ENCODE peak calls at places on chromosomes 1 and 21, in seven cellular contexts. K is cardiac muscle cell; S is K562; X is mucosa of descending colon; E is CD8-positive, alpha-beta T cell; C is RWPE1; M is GM06990. N is an unnamed sample.

GRCh38 chr1:44559361-44559760 is 114.9 kb downstream of the TMEM53 start:
- DNase-seq in E (no peak), X (no peak), M (no peak), S (no peak), K (no peak), C (no peak), N (no peak)

GRCh38 chr1:231776006-231776707 is 149.6 kb downstream of the DISC1 start:
- DNase-seq in X (no peak), S (no peak), K (no peak), M (no peak), E (no peak), C (no peak), N (no peak)

GRCh38 chr21:31766895-31767294 is 35.0 kb upstream of the SCAF4 start:
- DNase-seq in C (no peak), E (no peak), S (no peak), X (no peak), M (no peak), K (no peak), N (no peak)

GRCh38 chr1:153525088-153525713 is 10.6 kb downstream of the S100A6 start:
- DNase-seq in K (no peak), X (no peak), S (no peak), M (no peak), E (no peak), C (no peak), N (no peak)

GRCh38 chr1:111538343-111539035 is 35.1 kb upstream of the ADORA3 start:
- DNase-seq in K (peak), C (no peak), S (no peak), M (no peak), X (no peak), E (no peak), N (no peak)

GRCh38 chr21:46082638-46083270 is 15.2 kb upstream of the COL6A2 start:
- DNase-seq in S (no peak), C (no peak), M (no peak), X (no peak), E (peak), K (no peak), N (no peak)

GRCh38 chr1:173400387-173400995 is 76.6 kb upstream of the PRDX6 start:
- DNase-seq in E (no peak), S (no peak), X (no peak), C (no peak), M (no peak), K (no peak), N (no peak)

GRCh38 chr1:16187748-16188401 is 24.6 kb downstream of the ARHGEF19 start:
- DNase-seq in M (peak), X (peak), S (peak), K (peak), C (peak), E (peak), N (peak)

GRCh38 chr21:42495765-42496119 is 282 bp downstream of the RSPH1 start:
- DNase-seq in E (no peak), S (no peak), M (no peak), C (peak), K (peak), X (no peak), N (no peak)

GRCh38 chr1:93578911-93579825 is 102.5 kb downstream of the BCAR3 start:
- DNase-seq in E (no peak), M (no peak), X (peak), C (no peak), K (no peak), S (no peak), N (no peak)

GRCh38 chr1:217134857-217135568 is 411.8 kb upstream of the ESRRG start:
- DNase-seq in X (no peak), M (no peak), S (no peak), K (peak), C (peak), E (no peak), N (no peak)

GRCh38 chr1:24643362-24644346 is 552 bp downstream of the SRRM1 start:
- DNase-seq in E (no peak), X (no peak), S (peak), C (peak), K (no peak), M (no peak), N (peak)

GRCh38 chr1:57421366-57421765 is 2.5 kb downstream of the DAB1 start:
- DNase-seq in X (no peak), M (no peak), S (no peak), E (no peak), K (peak), C (no peak), N (no peak)

GRCh38 chr1:158177705-158178450 is 2.8 kb upstream of the CD1D start:
- DNase-seq in X (peak), E (no peak), C (peak), S (peak), M (peak), K (peak), N (no peak)

GRCh38 chr1:66444438-66445265 is 89.3 kb upstream of the SGIP1 start:
- DNase-seq in M (no peak), C (no peak), S (no peak), K (no peak), X (no peak), E (no peak), N (no peak)

GRCh38 chr1:26278303-26278702 is 1.6 kb upstream of the SH3BGRL3 start:
- DNase-seq in X (peak), K (peak), S (no peak), E (no peak), C (peak), M (no peak), N (no peak)

GRCh38 chr1:246506440-246506784 is 667 bp downstream of the SMYD3 start:
- DNase-seq in K (no peak), M (no peak), X (no peak), C (no peak), S (peak), E (no peak), N (no peak)

GRCh38 chr1:66951513-66951912 is 26.7 kb downstream of the MIER1 start:
- DNase-seq in C (no peak), M (no peak), K (peak), E (no peak), S (no peak), X (no peak), N (no peak)

GRCh38 chr1:164786980-164787833 is 228.2 kb downstream of the PBX1 start:
- DNase-seq in M (peak), E (peak), K (peak), X (peak), C (peak), S (peak), N (peak)

GRCh38 chr1:193479187-193479586 is 292.8 kb upstream of the B3GALT2 start:
- DNase-seq in S (no peak), K (no peak), C (no peak), E (peak), X (no peak), M (peak), N (peak)

GRCh38 chr1:42153598-42153995 is 387 bp downstream of the GUCA2B start:
- DNase-seq in S (no peak), C (no peak), X (no peak), E (no peak), M (no peak), K (no peak), N (no peak)

GRCh38 chr1:18890704-18891103 is 11.7 kb downstream of the ALDH4A1 start:
- DNase-seq in E (no peak), M (no peak), C (no peak), K (peak), X (no peak), S (no peak), N (no peak)

GRCh38 chr1:26375081-26375480 is 2.5 kb upstream of the ZNF683 start:
- DNase-seq in C (no peak), X (no peak), K (no peak), S (no peak), E (no peak), M (no peak), N (no peak)

GRCh38 chr1:21517161-21517589 is 8.0 kb downstream of the ALPL start:
- DNase-seq in E (no peak), M (no peak), C (no peak), S (no peak), X (no peak), K (no peak), N (no peak)

GRCh38 chr1:5748286-5749225 is 243.7 kb downstream of the NPHP4 start:
- DNase-seq in C (no peak), X (no peak), M (no peak), E (no peak), K (no peak), S (no peak), N (no peak)

GRCh38 chr1:236699366-236699765 is 13.1 kb downstream of the ACTN2 start:
- DNase-seq in M (no peak), K (peak), E (no peak), C (no peak), X (no peak), S (no peak), N (no peak)

GRCh38 chr1:197399691-197400521 is 131.9 kb downstream of the CRB1 start:
- DNase-seq in E (no peak), M (peak), K (peak), X (no peak), C (peak), S (peak), N (no peak)

GRCh38 chr21:45017376-45017960 is 56.9 kb upstream of the ADARB1 start:
- DNase-seq in C (no peak), M (no peak), E (no peak), X (no peak), K (no peak), S (no peak), N (no peak)

GRCh38 chr1:3654549-3655281 is 2.4 kb downstream of the TP73 start:
- DNase-seq in M (no peak), S (no peak), K (no peak), E (no peak), X (no peak), C (no peak), N (no peak)

GRCh38 chr1:233295775-233296322 is 324 bp upstream of the PCNX2 start:
- DNase-seq in E (no peak), S (no peak), C (no peak), K (peak), X (no peak), M (no peak), N (no peak)

GRCh38 chr1:182783068-182783467 is 6.5 kb upstream of the NPL start:
- DNase-seq in K (no peak), E (no peak), M (no peak), S (no peak), X (no peak), C (no peak), N (no peak)

GRCh38 chr1:154414606-154415005 is 9.5 kb downstream of the IL6R start:
- DNase-seq in K (no peak), M (no peak), C (no peak), X (peak), E (no peak), S (no peak), N (no peak)

GRCh38 chr1:154816937-154817336 is 53.1 kb downstream of the KCNN3 start:
- DNase-seq in E (no peak), S (no peak), C (no peak), M (no peak), K (no peak), X (no peak), N (no peak)

GRCh38 chr1:231800071-231800470 is 173.5 kb downstream of the DISC1 start:
- DNase-seq in E (no peak), X (no peak), S (no peak), C (peak), M (no peak), K (peak), N (no peak)

GRCh38 chr1:94302960-94303359 is 65.6 kb upstream of the ARHGAP29 start:
- DNase-seq in M (no peak), X (no peak), C (no peak), S (no peak), K (no peak), E (no peak), N (no peak)

GRCh38 chr1:233359431-233359830 is 31.9 kb downstream of the MAP3K21 start:
- DNase-seq in C (no peak), S (no peak), E (no peak), K (no peak), X (no peak), M (no peak), N (no peak)

GRCh38 chr1:177780096-177780700 is 189.7 kb downstream of the SEC16B start:
- DNase-seq in E (no peak), S (no peak), C (peak), X (no peak), M (no peak), K (peak), N (no peak)
- TF ChIP-seq CTCF in E (no peak), S (no peak), C (peak), X (no peak), M (peak), K (peak), N (no peak)

GRCh38 chr1:117312453-117313138 is 54.7 kb upstream of the MAN1A2 start:
- DNase-seq in K (peak), E (no peak), S (peak), X (no peak), C (peak), M (peak), N (no peak)
- TF ChIP-seq CTCF in K (peak), E (peak), S (peak), X (peak), C (peak), M (peak), N (no peak)

DNA sequence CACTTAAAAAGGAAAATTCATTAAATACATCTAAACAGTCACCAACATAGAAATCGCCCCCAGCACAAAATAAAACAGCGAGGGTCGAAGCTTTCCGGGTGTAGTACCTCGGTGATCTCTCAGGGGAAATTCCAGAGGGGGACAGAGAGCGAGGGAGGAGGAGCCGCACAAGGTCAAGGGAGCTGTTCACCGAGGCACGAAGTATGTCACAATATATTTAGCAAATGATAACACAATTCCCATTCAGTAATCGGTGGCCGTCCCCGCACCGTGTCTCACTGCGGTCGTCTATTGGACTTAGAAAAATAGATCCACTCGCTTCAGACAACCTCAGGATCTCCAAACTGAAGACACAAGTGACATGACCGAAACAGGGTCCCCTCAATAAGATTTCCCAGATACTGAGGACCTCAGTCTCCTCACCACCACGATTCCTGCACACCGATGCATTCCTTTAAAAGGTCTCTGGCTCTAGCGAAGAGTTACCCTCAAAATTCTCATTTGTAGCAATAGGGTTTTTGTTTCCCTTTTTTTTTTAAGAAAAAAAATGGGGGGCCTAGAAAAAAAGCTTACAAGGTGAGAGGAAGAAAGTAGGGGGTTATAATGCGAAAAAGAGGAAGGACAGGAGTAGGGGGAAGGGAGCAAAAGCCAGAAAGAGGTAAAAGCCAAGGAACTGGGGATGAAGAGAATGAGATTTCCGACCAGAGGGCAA is 1.1 kb downstream of the LPGAT1 start:
- DNase-seq in M (peak), K (peak), S (peak), C (peak), E (no peak), X (no peak), N (no peak)
- TF ChIP-seq CTCF in M (peak), K (peak), S (peak), C (no peak), E (no peak), X (no peak), N (no peak)

GRCh38 chr1:190328871-190329270 is 148.8 kb downstream of the BRINP3 start:
- DNase-seq in X (no peak), M (no peak), S (no peak), C (no peak), E (no peak), K (no peak), N (no peak)

GRCh38 chr1:190328361-190328760 is 149.3 kb downstream of the BRINP3 start:
- DNase-seq in C (peak), X (no peak), S (no peak), E (no peak), M (no peak), K (no peak), N (no peak)

GRCh38 chr1:190320952-190321351 is 156.7 kb downstream of the BRINP3 start:
- DNase-seq in M (no peak), X (no peak), C (peak), E (no peak), S (no peak), K (peak), N (no peak)

GRCh38 chr1:190323530-190323929 is 154.1 kb downstream of the BRINP3 start:
- DNase-seq in X (no peak), M (no peak), S (no peak), K (no peak), E (no peak), C (no peak), N (no peak)
- TF ChIP-seq CTCF in X (no peak), M (no peak), S (no peak), K (no peak), E (no peak), C (no peak), N (no peak)

GRCh38 chr1:227942716-227943261 is 4.9 kb downstream of the WNT9A start:
- DNase-seq in M (no peak), X (peak), E (no peak), S (no peak), K (no peak), C (no peak), N (peak)
- TF ChIP-seq CTCF in M (no peak), X (no peak), E (no peak), S (no peak), K (no peak), C (no peak), N (no peak)

GRCh38 chr1:82090104-82090503 is 289.4 kb downstream of the ADGRL2 start:
- DNase-seq in C (peak), S (no peak), E (no peak), M (no peak), K (peak), X (no peak), N (no peak)
- TF ChIP-seq CTCF in C (peak), S (no peak), E (no peak), M (peak), K (peak), X (no peak), N (no peak)

N was measured in natural killer cell.